ENCODE peak calls at places on chromosomes 7 and 10, in six cellular contexts. One of them, this sample, is unnamed.

GRCh38 chr7:73954861-73955260 is 73.1 kb upstream of the ELN start:
- DNase-seq in endodermal cell: no peak
- DNase-seq in CD8-positive, alpha-beta T cell: no peak
- DNase-seq in heart left ventricle: no peak
- DNase-seq in right lobe of liver: no peak
- DNase-seq in aorta: no peak
- DNase-seq in this sample: no peak

GRCh38 chr7:46352335-46352954 is 431.4 kb upstream of the IGFBP3 start:
- DNase-seq in heart left ventricle: peak; percentile 45
- DNase-seq in endodermal cell: peak; percentile 84
- DNase-seq in CD8-positive, alpha-beta T cell: no peak
- DNase-seq in right lobe of liver: peak; percentile 54
- DNase-seq in aorta: no peak
- DNase-seq in this sample: no peak

GRCh38 chr7:55550838-55551537 is 21.3 kb downstream of the VOPP1 start:
- DNase-seq in endodermal cell: peak; percentile 26
- DNase-seq in right lobe of liver: no peak
- DNase-seq in heart left ventricle: no peak
- DNase-seq in CD8-positive, alpha-beta T cell: no peak
- DNase-seq in aorta: no peak
- DNase-seq in this sample: no peak

GRCh38 chr7:155591055-155591750 is 44.8 kb upstream of the CNPY1 start:
- DNase-seq in endodermal cell: peak; percentile 38
- DNase-seq in right lobe of liver: peak; percentile 48
- DNase-seq in aorta: no peak
- DNase-seq in heart left ventricle: no peak
- DNase-seq in CD8-positive, alpha-beta T cell: no peak
- DNase-seq in this sample: no peak

GRCh38 chr7:28005848-28006233 is 174.8 kb downstream of the JAZF1 start:
- DNase-seq in aorta: no peak
- DNase-seq in heart left ventricle: no peak
- DNase-seq in endodermal cell: no peak
- DNase-seq in CD8-positive, alpha-beta T cell: no peak
- DNase-seq in right lobe of liver: no peak
- DNase-seq in this sample: no peak

GRCh38 chr7:37016073-37016878 is 292.0 kb upstream of the AOAH start:
- DNase-seq in right lobe of liver: no peak
- DNase-seq in CD8-positive, alpha-beta T cell: no peak
- DNase-seq in aorta: no peak
- DNase-seq in heart left ventricle: no peak
- DNase-seq in endodermal cell: peak; percentile 46
- DNase-seq in this sample: no peak

GRCh38 chr10:110843031-110843430 is 28.7 kb upstream of the PDCD4 start:
- DNase-seq in heart left ventricle: no peak
- DNase-seq in right lobe of liver: no peak
- DNase-seq in CD8-positive, alpha-beta T cell: no peak
- DNase-seq in endodermal cell: no peak
- DNase-seq in aorta: no peak
- DNase-seq in this sample: no peak

GRCh38 chr7:1516586-1517251 is 12.5 kb upstream of the INTS1 start:
- DNase-seq in aorta: no peak
- DNase-seq in right lobe of liver: no peak
- DNase-seq in heart left ventricle: no peak
- DNase-seq in CD8-positive, alpha-beta T cell: no peak
- DNase-seq in endodermal cell: no peak
- DNase-seq in this sample: no peak

DNA sequence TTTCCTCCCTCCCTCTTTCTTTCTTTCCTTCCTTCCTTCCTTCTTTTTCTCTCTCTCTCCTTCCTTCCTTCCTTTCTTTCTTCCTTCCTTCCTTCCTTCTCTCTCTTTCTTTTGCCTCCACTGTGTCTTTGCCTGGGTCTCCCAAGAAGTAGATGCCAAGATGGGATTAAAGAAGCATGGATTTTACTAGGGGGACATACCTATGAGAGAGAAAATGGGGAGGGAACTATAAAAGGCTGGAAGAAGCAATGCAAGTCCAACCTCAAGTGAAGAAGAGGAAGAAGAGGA is 33.3 kb upstream of the CRTAC1 start:
- DNase-seq in endodermal cell: no peak
- DNase-seq in right lobe of liver: no peak
- DNase-seq in heart left ventricle: no peak
- DNase-seq in CD8-positive, alpha-beta T cell: no peak
- DNase-seq in aorta: no peak
- DNase-seq in this sample: no peak
- H3K4me1 ChIP-seq in endodermal cell: no peaks in the 10 kb centered on the region
- H3K4me1 ChIP-seq in right lobe of liver: no peaks in the 10 kb centered on the region
- H3K4me1 ChIP-seq in heart left ventricle: no peaks in the 10 kb centered on the region
- H3K4me1 ChIP-seq in CD8-positive, alpha-beta T cell: no peaks in the 10 kb centered on the region
- H3K4me1 ChIP-seq in aorta: no peaks in the 10 kb centered on the region
- H3K4me1 ChIP-seq in this sample: no peaks in the 10 kb centered on the region

GRCh38 chr10:51341216-51341615 is 266.9 kb downstream of the PRKG1 start:
- DNase-seq in heart left ventricle: no peak
- DNase-seq in endodermal cell: no peak
- DNase-seq in right lobe of liver: no peak
- DNase-seq in CD8-positive, alpha-beta T cell: no peak
- DNase-seq in aorta: no peak
- DNase-seq in this sample: no peak

GRCh38 chr10:51342381-51342780 is 268.1 kb downstream of the PRKG1 start:
- DNase-seq in heart left ventricle: no peak
- DNase-seq in aorta: no peak
- DNase-seq in CD8-positive, alpha-beta T cell: no peak
- DNase-seq in endodermal cell: no peak
- DNase-seq in right lobe of liver: no peak
- DNase-seq in this sample: no peak

GRCh38 chr10:51344371-51344770 is 270.1 kb downstream of the PRKG1 start:
- DNase-seq in heart left ventricle: no peak
- DNase-seq in endodermal cell: no peak
- DNase-seq in right lobe of liver: no peak
- DNase-seq in aorta: no peak
- DNase-seq in CD8-positive, alpha-beta T cell: no peak
- DNase-seq in this sample: no peak

GRCh38 chr10:51348622-51349021 is 274.3 kb downstream of the PRKG1 start:
- DNase-seq in CD8-positive, alpha-beta T cell: no peak
- DNase-seq in heart left ventricle: no peak
- DNase-seq in endodermal cell: no peak
- DNase-seq in right lobe of liver: no peak
- DNase-seq in aorta: no peak
- DNase-seq in this sample: no peak

DNA sequence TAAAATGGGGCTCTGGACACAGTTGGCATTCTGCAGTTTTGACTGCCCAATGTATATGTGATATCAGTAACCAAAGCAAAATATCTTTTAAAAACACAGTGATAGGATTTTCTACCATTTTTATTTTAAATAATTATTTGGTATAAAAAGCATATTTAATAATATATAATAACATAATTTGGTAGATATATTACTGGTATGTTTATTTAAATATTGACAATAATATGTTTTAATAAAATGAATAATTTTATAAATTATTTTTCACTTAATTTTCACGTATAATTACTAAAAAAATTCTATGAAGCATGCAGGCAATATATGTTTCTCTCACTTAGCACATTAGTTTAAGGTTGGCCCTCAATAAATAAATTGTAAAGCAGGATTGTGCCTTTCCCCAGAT is 269.1 kb downstream of the PRKG1 start:
- DNase-seq in CD8-positive, alpha-beta T cell: no peak
- DNase-seq in right lobe of liver: no peak
- DNase-seq in heart left ventricle: no peak
- DNase-seq in endodermal cell: no peak
- DNase-seq in aorta: no peak
- DNase-seq in this sample: no peak
- H3K9me3 ChIP-seq in CD8-positive, alpha-beta T cell: no peaks in the 10 kb centered on the region
- H3K9me3 ChIP-seq in right lobe of liver: no peaks in the 10 kb centered on the region
- H3K9me3 ChIP-seq in heart left ventricle: no peaks in the 10 kb centered on the region
- H3K9me3 ChIP-seq in endodermal cell: no peaks in the 10 kb centered on the region
- H3K9me3 ChIP-seq in aorta: no peaks in the 10 kb centered on the region
- H3K9me3 ChIP-seq in this sample: no peaks in the 10 kb centered on the region

DNA sequence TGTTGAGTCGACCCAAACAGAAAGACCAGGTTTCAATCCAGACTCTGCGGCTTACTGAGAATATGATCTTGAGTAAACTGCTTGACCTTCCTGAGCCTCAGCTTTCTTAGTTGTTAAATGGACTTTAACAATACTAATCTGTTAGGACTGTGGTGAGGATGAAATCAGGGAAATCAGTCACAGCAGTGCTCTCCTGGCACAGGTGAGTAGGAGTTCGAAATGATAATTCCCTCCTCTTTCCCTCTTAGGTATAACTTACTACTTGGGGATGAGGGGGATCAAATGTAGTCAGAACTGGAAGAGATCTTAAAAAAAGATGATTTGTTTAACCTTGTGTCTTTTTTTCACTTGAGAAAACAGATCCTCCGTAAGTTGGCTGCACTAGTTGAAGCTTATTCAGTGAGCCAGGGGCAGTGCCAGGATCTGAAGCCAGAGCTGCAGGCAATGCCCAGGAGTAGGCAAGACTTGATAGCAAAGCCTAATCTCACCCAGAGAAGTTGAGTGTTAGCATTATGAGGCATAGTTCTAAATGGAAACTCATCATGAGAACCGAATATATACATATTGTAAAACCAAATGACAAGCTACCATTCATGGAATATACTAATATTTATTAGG is 1.8 kb upstream of the MAGI2 start:
- DNase-seq in heart left ventricle: peak; percentile 43
- DNase-seq in endodermal cell: no peak
- DNase-seq in CD8-positive, alpha-beta T cell: no peak
- DNase-seq in aorta: no peak
- DNase-seq in right lobe of liver: peak; percentile 50
- DNase-seq in this sample: no peak
- H3K4me3 ChIP-seq in heart left ventricle: no peak overlapping the region
- H3K4me3 ChIP-seq in endodermal cell: no peak overlapping the region
- H3K4me3 ChIP-seq in CD8-positive, alpha-beta T cell: no peak overlapping the region
- H3K4me3 ChIP-seq in aorta: peak overlapping the region; percentile 85
- H3K4me3 ChIP-seq in right lobe of liver: peak overlapping the region; percentile 82
- H3K4me3 ChIP-seq in this sample: peak overlapping the region; percentile 76

GRCh38 chr7:29482056-29482455 is 81.6 kb upstream of the PRR15 start:
- DNase-seq in aorta: no peak
- DNase-seq in right lobe of liver: no peak
- DNase-seq in CD8-positive, alpha-beta T cell: no peak
- DNase-seq in heart left ventricle: no peak
- DNase-seq in endodermal cell: no peak
- DNase-seq in this sample: no peak
- H3K4me1 ChIP-seq in aorta: peaks cover 1% of the 10 kb centered on the region
- H3K4me1 ChIP-seq in right lobe of liver: no peaks in the 10 kb centered on the region
- H3K4me1 ChIP-seq in CD8-positive, alpha-beta T cell: no peaks in the 10 kb centered on the region
- H3K4me1 ChIP-seq in heart left ventricle: no peaks in the 10 kb centered on the region
- H3K4me1 ChIP-seq in endodermal cell: no peaks in the 10 kb centered on the region
- H3K4me1 ChIP-seq in this sample: peaks cover 10% of the 10 kb centered on the region

GRCh38 chr7:22343612-22344011 is 13.3 kb downstream of the RAPGEF5 start:
- DNase-seq in right lobe of liver: no peak
- DNase-seq in CD8-positive, alpha-beta T cell: no peak
- DNase-seq in heart left ventricle: no peak
- DNase-seq in endodermal cell: no peak
- DNase-seq in aorta: no peak
- DNase-seq in this sample: no peak
- H3K9me3 ChIP-seq in right lobe of liver: no peaks in the 10 kb centered on the region
- H3K9me3 ChIP-seq in CD8-positive, alpha-beta T cell: no peaks in the 10 kb centered on the region
- H3K9me3 ChIP-seq in heart left ventricle: no peaks in the 10 kb centered on the region
- H3K9me3 ChIP-seq in endodermal cell: peaks cover 14% of the 10 kb centered on the region
- H3K9me3 ChIP-seq in aorta: no peaks in the 10 kb centered on the region
- H3K9me3 ChIP-seq in this sample: no peaks in the 10 kb centered on the region

GRCh38 chr10:809671-810350 is 120.3 kb upstream of the DIP2C start:
- DNase-seq in endodermal cell: no peak
- DNase-seq in CD8-positive, alpha-beta T cell: no peak
- DNase-seq in heart left ventricle: peak; percentile 85
- DNase-seq in aorta: no peak
- DNase-seq in right lobe of liver: peak; percentile 39
- DNase-seq in this sample: no peak

GRCh38 chr10:811379-811778 is 120.1 kb downstream of the LARP4B start:
- DNase-seq in heart left ventricle: no peak
- DNase-seq in aorta: no peak
- DNase-seq in endodermal cell: no peak
- DNase-seq in CD8-positive, alpha-beta T cell: no peak
- DNase-seq in right lobe of liver: no peak
- DNase-seq in this sample: no peak

GRCh38 chr10:811781-812180 is 119.7 kb downstream of the LARP4B start:
- DNase-seq in aorta: no peak
- DNase-seq in endodermal cell: no peak
- DNase-seq in heart left ventricle: no peak
- DNase-seq in right lobe of liver: no peak
- DNase-seq in CD8-positive, alpha-beta T cell: no peak
- DNase-seq in this sample: no peak

GRCh38 chr10:812787-813186 is 118.7 kb downstream of the LARP4B start:
- DNase-seq in right lobe of liver: no peak
- DNase-seq in heart left ventricle: no peak
- DNase-seq in CD8-positive, alpha-beta T cell: no peak
- DNase-seq in endodermal cell: no peak
- DNase-seq in aorta: no peak
- DNase-seq in this sample: no peak

GRCh38 chr10:810351-810846 is 120.9 kb upstream of the DIP2C start:
- DNase-seq in right lobe of liver: no peak
- DNase-seq in CD8-positive, alpha-beta T cell: no peak
- DNase-seq in heart left ventricle: no peak
- DNase-seq in aorta: no peak
- DNase-seq in endodermal cell: peak; percentile 83
- DNase-seq in this sample: no peak
- H3K4me3 ChIP-seq in right lobe of liver: no peak overlapping the region
- H3K4me3 ChIP-seq in CD8-positive, alpha-beta T cell: no peak overlapping the region
- H3K4me3 ChIP-seq in heart left ventricle: no peak overlapping the region
- H3K4me3 ChIP-seq in aorta: no peak overlapping the region
- H3K4me3 ChIP-seq in endodermal cell: no peak overlapping the region
- H3K4me3 ChIP-seq in this sample: no peak overlapping the region